ENCODE peak calls at places on chromosome 19, in eight cellular contexts. E is heart left ventricle; O is GM12865; Z is CD4-positive, alpha-beta T cell; G is H9; I is cardiac fibroblast; Y is mammary epithelial cell; M is neural crest cell. L is an unnamed sample.

GRCh38 chr19:15863272-15863671 is 34.6 kb downstream of the CYP4F2 start:
- DNase-seq in Y (peak), E (no peak), M (no peak), Z (no peak), I (no peak), G (no peak), O (no peak), L (no peak)

GRCh38 chr19:32289566-32290210 is 55.7 kb upstream of the ZNF507 start:
- DNase-seq in E (no peak), M (no peak), O (no peak), G (no peak), Z (no peak), I (no peak), Y (no peak), L (no peak)

GRCh38 chr19:55678121-55678671 is 3.2 kb downstream of the EPN1 start:
- DNase-seq in M (no peak), Z (no peak), G (no peak), Y (no peak), I (no peak), O (peak), E (peak), L (peak)

GRCh38 chr19:49056101-49056901 is 1.2 kb downstream of the CGB7 start:
- DNase-seq in O (peak), G (peak), I (peak), Y (peak), M (peak), E (peak), Z (peak), L (peak)

GRCh38 chr19:5392476-5392875 is 51.9 kb upstream of the PTPRS start:
- DNase-seq in G (no peak), O (no peak), I (no peak), M (no peak), E (no peak), Z (no peak), Y (no peak), L (no peak)

GRCh38 chr19:29503785-29504184 is 22.0 kb upstream of the VSTM2B start:
- DNase-seq in Z (no peak), E (no peak), G (no peak), O (no peak), Y (no peak), M (no peak), I (no peak), L (no peak)

GRCh38 chr19:6068711-6069110 is 41.6 kb downstream of the RFX2 start:
- DNase-seq in Y (no peak), M (no peak), I (no peak), Z (no peak), O (no peak), E (peak), G (no peak), L (no peak)

GRCh38 chr19:8571006-8571411 is 6.2 kb downstream of the MYO1F start:
- DNase-seq in E (peak), Z (peak), I (peak), G (no peak), O (peak), Y (no peak), M (no peak), L (peak)

GRCh38 chr19:51511353-51511752 is 9.8 kb upstream of the SIGLEC12 start:
- DNase-seq in O (peak), M (no peak), Y (no peak), E (no peak), I (peak), Z (no peak), G (no peak), L (peak)

GRCh38 chr19:30158067-30158892 is 213.9 kb upstream of the ZNF536 start:
- DNase-seq in M (no peak), O (no peak), G (peak), E (no peak), Z (no peak), I (no peak), Y (no peak), L (no peak)

GRCh38 chr19:51023946-51024345 is 2.5 kb downstream of the KLK11 start:
- DNase-seq in O (no peak), G (no peak), M (no peak), I (no peak), E (no peak), Z (no peak), Y (no peak), L (no peak)

GRCh38 chr19:49866933-49867782 is at the start of gene PNKP:
- DNase-seq in O (peak), I (peak), Y (peak), M (peak), Z (peak), E (peak), G (peak), L (peak)

GRCh38 chr19:33052352-33052972 is 12.2 kb downstream of the RHPN2 start:
- DNase-seq in Y (peak), Z (no peak), E (no peak), O (no peak), I (peak), M (no peak), G (no peak), L (no peak)

GRCh38 chr19:51081476-51081875 is 1.2 kb downstream of the KLK14 start:
- DNase-seq in M (no peak), Z (no peak), E (no peak), Y (no peak), O (no peak), I (no peak), G (no peak), L (no peak)

GRCh38 chr19:44777715-44778347 is at the start of gene CBLC:
- DNase-seq in I (no peak), M (no peak), E (no peak), G (peak), Z (no peak), O (no peak), Y (peak), L (no peak)

GRCh38 chr19:2150794-2151338 is 500 bp downstream of the AP3D1 start:
- DNase-seq in I (no peak), E (no peak), O (peak), M (peak), Z (no peak), Y (peak), G (no peak), L (peak)

GRCh38 chr19:42066075-42066754 is 3.8 kb downstream of the GRIK5 start:
- DNase-seq in Z (no peak), Y (no peak), O (peak), I (peak), M (no peak), G (peak), E (no peak), L (no peak)

GRCh38 chr19:27762933-27763332 is 1450.0 kb downstream of the UQCRFS1 start:
- DNase-seq in E (no peak), M (no peak), Y (no peak), Z (no peak), G (no peak), O (no peak), I (no peak), L (no peak)

GRCh38 chr19:10074153-10074552 is 12.0 kb upstream of the SHFL start:
- DNase-seq in M (no peak), O (peak), Z (peak), I (peak), Y (peak), G (no peak), E (no peak), L (no peak)

GRCh38 chr19:42421101-42421500 is 6.1 kb downstream of the LIPE start:
- DNase-seq in G (no peak), M (no peak), E (no peak), Y (no peak), O (no peak), I (no peak), Z (no peak), L (no peak)

GRCh38 chr19:16013851-16014840 is 62.1 kb upstream of the TPM4 start:
- DNase-seq in G (no peak), E (no peak), Y (no peak), Z (no peak), O (no peak), I (no peak), M (no peak), L (no peak)

GRCh38 chr19:29872224-29872731 is 60.5 kb downstream of the CCNE1 start:
- DNase-seq in Z (no peak), Y (no peak), O (peak), M (no peak), G (peak), E (no peak), I (peak), L (peak)

GRCh38 chr19:27858981-27859581 is 1353.9 kb downstream of the UQCRFS1 start:
- DNase-seq in E (no peak), Z (no peak), G (no peak), I (no peak), M (no peak), Y (peak), O (no peak), L (no peak)

GRCh38 chr19:7603919-7604318 is 8.3 kb downstream of the CAMSAP3 start:
- DNase-seq in Y (no peak), I (no peak), M (no peak), O (no peak), E (no peak), Z (no peak), G (no peak), L (no peak)

GRCh38 chr19:2561895-2562294 is 86.0 kb downstream of the GADD45B start:
- DNase-seq in I (no peak), Z (peak), E (no peak), G (no peak), M (no peak), O (peak), Y (no peak), L (peak)

GRCh38 chr19:41193420-41194156 is 569 bp downstream of the CYP2S1 start:
- DNase-seq in G (no peak), O (no peak), I (no peak), E (no peak), Y (no peak), M (no peak), Z (no peak), L (no peak)

GRCh38 chr19:51096473-51097165 is 11.6 kb downstream of the CTU1 start:
- DNase-seq in I (peak), E (no peak), M (no peak), Y (no peak), O (no peak), G (no peak), Z (no peak), L (no peak)

GRCh38 chr19:14107581-14108461 is 9.7 kb downstream of the PRKACA start:
- DNase-seq in I (peak), Y (no peak), Z (no peak), E (peak), M (no peak), G (no peak), O (no peak), L (no peak)

GRCh38 chr19:33194527-33194883 is 375 bp downstream of the LRP3 start:
- DNase-seq in E (peak), Y (no peak), I (peak), Z (no peak), M (no peak), G (no peak), O (no peak), L (no peak)

GRCh38 chr19:47296036-47296435 is 13.6 kb upstream of the C5AR1 start:
- DNase-seq in E (peak), Z (peak), O (peak), G (peak), I (peak), M (peak), Y (peak), L (peak)
- TF ChIP-seq CTCF in E (peak), Z (peak), O (peak), G (peak), I (peak), M (peak), Y (peak), L (peak)

GRCh38 chr19:18152817-18153554 is at the start of gene PIK3R2:
- DNase-seq in I (peak), G (peak), E (peak), Y (peak), M (peak), O (peak), Z (peak), L (peak)
- TF ChIP-seq CTCF in I (no peak), G (no peak), E (no peak), Y (no peak), M (no peak), O (no peak), Z (peak), L (no peak)

GRCh38 chr19:36687214-36688056 is at the start of gene ZNF567:
- DNase-seq in I (peak), O (peak), E (peak), Z (peak), M (peak), Y (peak), G (peak), L (peak)
- TF ChIP-seq CTCF in I (no peak), O (no peak), E (no peak), Z (no peak), M (no peak), Y (peak), G (peak), L (no peak)

DNA sequence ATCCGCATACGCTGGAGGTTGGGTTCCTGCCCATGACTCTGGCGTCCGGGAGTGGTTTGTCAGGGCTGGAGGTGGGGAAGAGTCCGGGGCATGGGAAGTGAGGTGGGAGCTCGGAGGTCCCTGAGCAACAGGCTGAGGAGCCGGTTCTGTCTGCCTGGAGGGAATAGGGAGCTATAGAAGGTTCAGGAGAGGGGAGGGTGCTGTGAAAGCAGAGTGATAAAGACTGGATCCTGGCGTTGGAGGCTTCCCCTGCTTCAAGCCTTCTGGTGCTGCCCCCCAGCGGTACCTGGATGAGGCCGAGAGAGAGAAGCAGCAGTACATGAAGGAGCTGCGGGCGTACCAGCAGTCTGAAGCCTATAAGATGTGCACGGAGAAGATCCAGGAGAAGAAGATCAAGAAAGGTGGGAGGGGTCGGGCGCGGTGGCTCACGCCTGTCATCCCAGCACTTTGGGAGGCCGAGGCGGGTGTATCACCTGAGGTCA is 2.6 kb downstream of the HMG20B start:
- DNase-seq in Z (no peak), I (peak), O (peak), Y (no peak), E (no peak), M (no peak), G (peak), L (no peak)
- TF ChIP-seq CTCF in Z (no peak), I (peak), O (peak), Y (peak), E (no peak), M (peak), G (peak), L (peak)

L was measured in GM20000.